ENCODE peak calls at places on chromosomes 5 and 9, in five cellular contexts. Y, N, O, R and F are unnamed samples.
A peak's percentile ranks its signal among the peaks of the same experiment; 100 is the strongest.

GRCh38 chr5:153572393-153572930 is 82.0 kb downstream of the GRIA1 start:
- DNase-seq in Y (no peak), N (no peak), O (no peak), R (no peak), F (no peak)

GRCh38 chr5:93532370-93532769 is 48.6 kb downstream of the NR2F1-AS1 start:
- DNase-seq in Y (peak; percentile 99), N (no peak), O (peak; percentile 93), R (peak; percentile 9), F (peak; percentile 99)

GRCh38 chr9:33159760-33160127 is 7.4 kb downstream of the B4GALT1 start:
- DNase-seq in Y (peak; percentile 77), N (peak; percentile 46), O (peak; percentile 74), R (peak; percentile 66), F (peak; percentile 91)

GRCh38 chr5:125357660-125358059 is 611.2 kb upstream of the ZNF608 start:
- DNase-seq in Y (no peak), N (peak; percentile 52), O (no peak), R (no peak), F (no peak)

GRCh38 chr5:139584137-139584536 is 23.0 kb downstream of the UBE2D2 start:
- DNase-seq in Y (no peak), N (no peak), O (no peak), R (no peak), F (no peak)

GRCh38 chr5:4630031-4630430 is 510.1 kb upstream of the ADAMTS16 start:
- DNase-seq in Y (no peak), N (no peak), O (no peak), R (peak; percentile 25), F (no peak)

GRCh38 chr9:120852240-120853018 is 9.7 kb upstream of the PSMD5 start:
- DNase-seq in Y (no peak), N (no peak), O (no peak), R (no peak), F (no peak)

GRCh38 chr9:2125909-2126308 is 110.8 kb downstream of the SMARCA2 start:
- DNase-seq in Y (peak; percentile 39), N (no peak), O (no peak), R (no peak), F (peak; percentile 29)

GRCh38 chr9:108119530-108120113 is 630.1 kb upstream of the KLF4 start:
- DNase-seq in Y (no peak), N (no peak), O (no peak), R (no peak), F (no peak)

GRCh38 chr9:114678130-114678529 is 3.9 kb downstream of the TEX48 start:
- DNase-seq in Y (no peak), N (no peak), O (peak; percentile 24), R (no peak), F (no peak)

GRCh38 chr5:65102826-65103673 is 334.3 kb downstream of the CWC27 start:
- DNase-seq in Y (peak; percentile 51), N (peak; percentile 49), O (peak; percentile 23), R (peak; percentile 62), F (peak; percentile 62)

GRCh38 chr5:32156635-32157034 is 17.5 kb downstream of the GOLPH3 start:
- DNase-seq in Y (no peak), N (no peak), O (no peak), R (no peak), F (no peak)

GRCh38 chr5:149652697-149653096 is 71.4 kb downstream of the ARHGEF37 start:
- DNase-seq in Y (no peak), N (no peak), O (no peak), R (no peak), F (no peak)

GRCh38 chr9:79809477-79809876 is 237.7 kb downstream of the TLE4 start:
- DNase-seq in Y (peak; percentile 6), N (no peak), O (peak; percentile 40), R (no peak), F (no peak)

GRCh38 chr9:133121200-133122166 is at the start of gene RALGDS:
- DNase-seq in Y (peak; percentile 76), N (peak; percentile 94), O (peak; percentile 97), R (peak; percentile 82), F (peak; percentile 71)

GRCh38 chr9:116464987-116465571 is 222.0 kb upstream of the TRIM32 start:
- DNase-seq in Y (no peak), N (no peak), O (no peak), R (no peak), F (no peak)

GRCh38 chr9:20551835-20552234 is 70.5 kb downstream of the MLLT3 start:
- DNase-seq in Y (no peak), N (no peak), O (no peak), R (peak; percentile 83), F (no peak)

GRCh38 chr9:103757062-103757461 is 337.0 kb upstream of the SMC2 start:
- DNase-seq in Y (no peak), N (no peak), O (no peak), R (no peak), F (no peak)

GRCh38 chr5:104533498-104533897 is 970.9 kb upstream of the NUDT12 start:
- DNase-seq in Y (no peak), N (no peak), O (peak; percentile 14), R (no peak), F (no peak)

GRCh38 chr5:112226215-112226614 is 192.9 kb downstream of the EPB41L4A start:
- DNase-seq in Y (no peak), N (no peak), O (no peak), R (no peak), F (no peak)

GRCh38 chr5:137497396-137498290 is 1.5 kb downstream of the SPOCK1 start:
- DNase-seq in Y (no peak), N (no peak), O (peak; percentile 28), R (peak; percentile 35), F (no peak)

GRCh38 chr5:150649828-150650712 is 9.6 kb downstream of the SYNPO start:
- DNase-seq in Y (no peak), N (no peak), O (no peak), R (no peak), F (no peak)

GRCh38 chr5:139671096-139671841 is 23.1 kb downstream of the CXXC5 start:
- DNase-seq in Y (no peak), N (no peak), O (peak; percentile 64), R (no peak), F (no peak)

GRCh38 chr5:172957458-172957857 is 1.8 kb upstream of the RPL26L1 start:
- DNase-seq in Y (no peak), N (no peak), O (no peak), R (no peak), F (no peak)

GRCh38 chr9:70542339-70542931 is 128.0 kb upstream of the KLF9 start:
- DNase-seq in Y (no peak), N (no peak), O (no peak), R (no peak), F (no peak)

GRCh38 chr9:12817702-12818101 is 42.9 kb downstream of the LURAP1L start:
- DNase-seq in Y (peak; percentile 79), N (no peak), O (no peak), R (peak; percentile 95), F (peak; percentile 79)

GRCh38 chr5:121763674-121764073 is 88.0 kb upstream of the FTMT start:
- DNase-seq in Y (peak; percentile 18), N (no peak), O (no peak), R (no peak), F (no peak)

GRCh38 chr5:79774171-79774854 is 84.7 kb downstream of the CMYA5 start:
- DNase-seq in Y (no peak), N (peak; percentile 30), O (peak; percentile 23), R (peak; percentile 31), F (peak; percentile 77)

GRCh38 chr9:134377976-134378375 is 51.7 kb downstream of the RXRA start:
- DNase-seq in Y (no peak), N (peak; percentile 41), O (no peak), R (peak; percentile 61), F (no peak)

GRCh38 chr5:57072218-57072892 is 101.5 kb upstream of the GPBP1 start:
- DNase-seq in Y (no peak), N (no peak), O (no peak), R (no peak), F (no peak)

GRCh38 chr9:127463891-127464290 is 12.6 kb downstream of the LRSAM1 start:
- DNase-seq in Y (peak; percentile 28), N (peak; percentile 41), O (no peak), R (no peak), F (no peak)

GRCh38 chr9:72995131-72996024 is 42.5 kb upstream of the ALDH1A1 start:
- DNase-seq in Y (no peak), N (no peak), O (no peak), R (no peak), F (no peak)
- H3K4me3 ChIP-seq in Y (no peak overlapping the region), N (no peak overlapping the region), O (no peak overlapping the region), R (peak overlapping the region; percentile 6), F (no peak overlapping the region)

GRCh38 chr9:976258-976804 is at the start of gene DMRT3:
- DNase-seq in Y (no peak), N (no peak), O (no peak), R (no peak), F (no peak)
- H3K4me3 ChIP-seq in Y (no peak within 1 kb of the TSS), N (no peak within 1 kb of the TSS), O (peak within 1 kb of the TSS; percentile 64), R (peak within 1 kb of the TSS; percentile 42), F (no peak within 1 kb of the TSS)

GRCh38 chr9:6080154-6080716 is 64.8 kb upstream of the RANBP6 start:
- DNase-seq in Y (peak; percentile 90), N (peak; percentile 92), O (peak; percentile 94), R (peak; percentile 93), F (peak; percentile 87)

GRCh38 chr9:6076856-6077255 is 61.4 kb upstream of the RANBP6 start:
- DNase-seq in Y (no peak), N (no peak), O (no peak), R (no peak), F (peak; percentile 63)

GRCh38 chr9:6073731-6074130 is 58.3 kb upstream of the RANBP6 start:
- DNase-seq in Y (no peak), N (no peak), O (peak; percentile 30), R (no peak), F (no peak)

GRCh38 chr9:6078382-6079105 is 63.1 kb upstream of the RANBP6 start:
- DNase-seq in Y (no peak), N (no peak), O (no peak), R (no peak), F (no peak)

GRCh38 chr9:6079386-6079785 is 64.0 kb upstream of the RANBP6 start:
- DNase-seq in Y (no peak), N (no peak), O (no peak), R (no peak), F (no peak)
- H3K4me3 ChIP-seq in Y (peak overlapping the region; percentile 82), N (peak overlapping the region; percentile 66), O (peak overlapping the region; percentile 87), R (peak overlapping the region; percentile 42), F (no peak overlapping the region)

GRCh38 chr5:1005362-1005851 is 3.2 kb upstream of the NKD2 start:
- DNase-seq in Y (no peak), N (no peak), O (no peak), R (no peak), F (no peak)
- H3K4me3 ChIP-seq in Y (no peak overlapping the region), N (no peak overlapping the region), O (peak overlapping the region; percentile 74), R (peak overlapping the region; percentile 63), F (no peak overlapping the region)